ENCODE peak calls at places on chromosomes 6 and 20, in nine cellular contexts. W, V, H, K, X, P, E, A and C are unnamed samples.

GRCh38 chr20:37308098-37309050 is 18.9 kb downstream of the MANBAL start:
- DNase-seq in W (no peak), V (no peak), H (no peak), K (no peak), X (no peak), P (no peak), E (no peak), A (no peak), C (no peak)

GRCh38 chr6:52605610-52606185 is 28.8 kb upstream of the TRAM2 start:
- DNase-seq in W (no peak), V (no peak), H (no peak), K (no peak), X (no peak), P (no peak), E (no peak), A (no peak), C (no peak)

GRCh38 chr20:62066983-62067433 is 1.3 kb upstream of the TAF4 start:
- DNase-seq in W (no peak), V (no peak), H (peak; percentile 27), K (no peak), X (no peak), P (no peak), E (no peak), A (peak; percentile 56), C (peak; percentile 21)

GRCh38 chr6:31129130-31129529 is 8.9 kb upstream of the CDSN start:
- DNase-seq in W (no peak), V (no peak), H (no peak), K (no peak), X (no peak), P (no peak), E (no peak), A (no peak), C (no peak)

GRCh38 chr6:5657684-5658429 is 348.9 kb downstream of the NRN1 start:
- DNase-seq in W (no peak), V (peak; percentile 41), H (no peak), K (peak; percentile 57), X (no peak), P (no peak), E (no peak), A (no peak), C (peak; percentile 17)

GRCh38 chr6:133129556-133129955 is 111.6 kb upstream of the EYA4 start:
- DNase-seq in W (no peak), V (no peak), H (no peak), K (no peak), X (no peak), P (no peak), E (no peak), A (no peak), C (no peak)

GRCh38 chr6:158707120-158707519 is 57.3 kb downstream of the SYTL3 start:
- DNase-seq in W (no peak), V (peak; percentile 56), H (peak; percentile 89), K (peak; percentile 39), X (peak; percentile 35), P (no peak), E (no peak), A (peak; percentile 82), C (peak; percentile 61)

GRCh38 chr20:12570371-12570770 is 438.4 kb upstream of the SPTLC3 start:
- DNase-seq in W (no peak), V (no peak), H (peak; percentile 66), K (no peak), X (peak; percentile 69), P (peak; percentile 57), E (no peak), A (no peak), C (no peak)

GRCh38 chr6:168902075-168902474 is 351.6 kb downstream of the THBS2 start:
- DNase-seq in W (no peak), V (no peak), H (no peak), K (no peak), X (no peak), P (no peak), E (no peak), A (no peak), C (no peak)

GRCh38 chr6:109449789-109450673 is 5.5 kb downstream of the MICAL1 start:
- DNase-seq in W (no peak), V (no peak), H (no peak), K (no peak), X (no peak), P (no peak), E (no peak), A (no peak), C (no peak)

GRCh38 chr6:114157848-114158247 is 185.0 kb downstream of the HS3ST5 start:
- DNase-seq in W (no peak), V (no peak), H (no peak), K (no peak), X (no peak), P (no peak), E (no peak), A (no peak), C (no peak)

GRCh38 chr6:24391756-24392405 is 10.9 kb upstream of the MRS2 start:
- DNase-seq in W (no peak), V (no peak), H (no peak), K (no peak), X (no peak), P (no peak), E (no peak), A (no peak), C (no peak)

GRCh38 chr20:49148601-49149000 is 39.5 kb downstream of the STAU1 start:
- DNase-seq in W (no peak), V (no peak), H (peak; percentile 30), K (no peak), X (no peak), P (no peak), E (no peak), A (no peak), C (no peak)

GRCh38 chr20:50450961-50451752 is 59.0 kb upstream of the PTPN1 start:
- DNase-seq in W (no peak), V (peak; percentile 32), H (peak; percentile 63), K (no peak), X (peak; percentile 82), P (no peak), E (no peak), A (peak; percentile 45), C (peak; percentile 64)

GRCh38 chr6:144582939-144583613 is 297.9 kb downstream of the UTRN start:
- DNase-seq in W (no peak), V (peak; percentile 36), H (peak; percentile 24), K (no peak), X (no peak), P (peak; percentile 30), E (no peak), A (peak; percentile 61), C (peak; percentile 24)

GRCh38 chr6:150471276-150471675 is 102.5 kb downstream of the IYD start:
- DNase-seq in W (no peak), V (no peak), H (no peak), K (no peak), X (no peak), P (no peak), E (no peak), A (no peak), C (no peak)

GRCh38 chr6:105875974-105876640 is 210.0 kb upstream of the PRDM1 start:
- DNase-seq in W (no peak), V (no peak), H (no peak), K (no peak), X (no peak), P (no peak), E (no peak), A (no peak), C (no peak)

GRCh38 chr20:4592316-4593148 is 129.2 kb upstream of the PRND start:
- DNase-seq in W (no peak), V (no peak), H (peak; percentile 73), K (peak; percentile 11), X (peak; percentile 34), P (peak; percentile 89), E (peak; percentile 81), A (peak; percentile 38), C (peak; percentile 44)

GRCh38 chr6:49557177-49557576 is 6.7 kb downstream of the C6orf141 start:
- DNase-seq in W (no peak), V (no peak), H (no peak), K (no peak), X (no peak), P (no peak), E (no peak), A (no peak), C (no peak)

DNA sequence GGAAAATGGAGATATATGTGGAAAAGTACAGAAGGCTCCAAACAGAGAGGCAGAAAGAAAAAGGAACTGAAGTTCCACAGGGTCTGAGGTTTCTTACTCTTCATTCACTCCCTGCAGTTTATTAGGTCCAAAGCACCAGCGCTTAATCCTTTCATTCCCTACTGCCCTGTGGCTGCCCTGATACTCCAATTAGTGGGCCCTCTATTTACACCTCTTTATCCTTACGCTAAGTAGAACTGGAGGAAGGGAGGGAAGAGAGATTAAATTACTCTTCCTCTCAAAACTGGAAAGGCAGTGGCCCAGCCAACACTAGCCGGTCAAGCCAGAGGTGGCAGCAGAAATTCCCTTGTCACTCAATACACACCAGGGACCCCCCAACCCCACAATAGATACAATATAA is 20.4 kb downstream of the TRERF1 start:
- DNase-seq in W (no peak), V (no peak), H (no peak), K (no peak), X (no peak), P (no peak), E (no peak), A (no peak), C (no peak)
- TF ChIP-seq CTCF in W (no peak), V (no peak), H (no peak), K (no peak), X (no peak), P (no peak), E (no peak), A (no peak), C (no peak)

GRCh38 chr6:4212588-4212987 is 77.2 kb upstream of the ECI2 start:
- DNase-seq in W (no peak), V (no peak), H (no peak), K (no peak), X (no peak), P (no peak), E (no peak), A (no peak), C (peak; percentile 21)
- TF ChIP-seq CTCF in W (no peak), V (no peak), H (no peak), K (no peak), X (no peak), P (no peak), E (no peak), A (no peak), C (no peak)

DNA sequence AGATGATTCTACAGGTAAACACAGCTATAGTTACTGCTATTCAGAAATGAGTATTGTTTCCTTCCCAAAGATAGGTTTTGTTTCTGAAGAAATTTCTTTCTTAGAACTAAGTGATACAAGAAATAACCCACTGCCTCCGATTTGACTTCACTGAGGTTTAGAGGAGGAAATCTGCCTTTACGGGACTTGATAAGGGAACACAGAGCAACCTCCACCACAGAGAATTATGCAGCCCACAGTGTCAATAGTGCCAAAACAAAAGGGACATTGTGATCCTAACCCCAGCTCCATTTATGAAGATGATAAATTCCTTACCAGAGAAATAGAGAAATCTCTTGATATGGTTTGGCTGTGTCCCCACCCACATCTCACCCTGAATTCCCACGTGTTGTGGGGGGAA is 164.6 kb downstream of the ZNF217 start:
- DNase-seq in W (no peak), V (no peak), H (no peak), K (no peak), X (no peak), P (no peak), E (no peak), A (no peak), C (no peak)
- TF ChIP-seq CTCF in W (no peak), V (no peak), H (no peak), K (no peak), X (no peak), P (no peak), E (no peak), A (no peak), C (no peak)

DNA sequence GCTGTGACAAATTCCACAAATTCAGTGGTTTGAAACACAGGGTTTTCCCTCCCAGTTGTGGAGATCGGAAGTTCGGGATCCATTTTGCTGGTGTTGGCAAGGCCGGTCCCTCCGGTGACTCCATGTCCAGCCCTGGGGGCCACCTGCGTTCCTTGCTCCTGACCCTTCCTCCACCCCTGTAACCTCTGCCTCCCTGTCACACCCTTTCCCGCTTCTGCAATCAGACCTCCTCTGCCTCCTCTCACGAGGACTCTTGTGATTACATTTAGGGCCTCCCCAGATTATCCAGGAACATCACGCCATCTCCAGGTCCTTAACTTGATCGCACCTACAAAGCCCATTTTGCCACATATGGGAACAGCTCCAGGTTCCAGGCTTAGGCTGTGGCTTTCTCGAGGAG is 12.5 kb downstream of the RPS6KA2 start:
- DNase-seq in W (no peak), V (no peak), H (no peak), K (no peak), X (peak; percentile 17), P (no peak), E (no peak), A (no peak), C (no peak)
- TF ChIP-seq CTCF in W (no peak), V (no peak), H (no peak), K (no peak), X (no peak), P (no peak), E (no peak), A (no peak), C (no peak)